ENCODE peak calls at places on chromosome 2, in seven cellular contexts. B, I, R, F, O, N and X are unnamed samples.

GRCh38 chr2:37211212-37211611 is 14.9 kb downstream of the CEBPZOS start:
- DNase-seq in B (no peak), I (no peak), R (no peak), F (no peak), N (no peak), O (no peak), X (no peak)

GRCh38 chr2:206274434-206275273 is at the start of gene ZDBF2:
- DNase-seq in I (peak), B (no peak), F (no peak), R (peak), O (peak), N (peak), X (no peak)

GRCh38 chr2:21289994-21290393 is 166.2 kb downstream of the TDRD15 start:
- DNase-seq in O (no peak), R (no peak), F (no peak), I (no peak), B (no peak), N (no peak), X (no peak)

GRCh38 chr2:3121601-3122000 is 256.0 kb downstream of the EIPR1 start:
- DNase-seq in N (no peak), I (no peak), B (no peak), O (no peak), R (no peak), F (no peak), X (no peak)

GRCh38 chr2:47531378-47532042 is 128.6 kb downstream of the MSH2 start:
- DNase-seq in F (no peak), B (no peak), O (no peak), R (no peak), N (no peak), I (no peak), X (no peak)

GRCh38 chr2:141348481-141348880 is 782.3 kb downstream of the LRP1B start:
- DNase-seq in B (no peak), I (no peak), O (no peak), R (peak), F (no peak), N (no peak), X (no peak)

GRCh38 chr2:238573065-238573778 is 146.5 kb downstream of the ASB1 start:
- DNase-seq in R (no peak), B (no peak), I (no peak), N (peak), O (no peak), F (no peak), X (peak)

GRCh38 chr2:16153754-16154035 is 213.3 kb downstream of the MYCN start:
- DNase-seq in B (no peak), F (no peak), R (no peak), I (no peak), O (no peak), N (no peak), X (no peak)

GRCh38 chr2:159064446-159065301 is 96.2 kb downstream of the TANC1 start:
- DNase-seq in I (no peak), R (peak), N (no peak), O (no peak), F (no peak), B (no peak), X (peak)

GRCh38 chr2:21667638-21668037 is 543.9 kb downstream of the TDRD15 start:
- DNase-seq in F (no peak), B (no peak), O (no peak), I (no peak), R (no peak), N (no peak), X (no peak)

GRCh38 chr2:99656938-99657337 is 167.1 kb upstream of the REV1 start:
- DNase-seq in B (no peak), O (no peak), R (peak), N (no peak), F (no peak), I (no peak), X (no peak)

GRCh38 chr2:133821107-133821760 is 253.0 kb upstream of the NCKAP5 start:
- DNase-seq in I (no peak), O (no peak), F (no peak), N (no peak), R (peak), B (no peak), X (no peak)

GRCh38 chr2:120262761-120263428 is 10.2 kb downstream of the RALB start:
- DNase-seq in N (no peak), R (no peak), F (no peak), B (no peak), O (no peak), I (no peak), X (no peak)

GRCh38 chr2:30332791-30333453 is 101.6 kb downstream of the LBH start:
- DNase-seq in N (no peak), B (no peak), I (no peak), F (no peak), O (no peak), R (no peak), X (no peak)

GRCh38 chr2:70403267-70404053 is 101.6 kb upstream of the FAM136A start:
- DNase-seq in I (no peak), R (no peak), F (no peak), O (peak), N (no peak), B (no peak), X (peak)

GRCh38 chr2:8103085-8103708 is 578.7 kb upstream of the ID2 start:
- DNase-seq in N (no peak), R (no peak), B (no peak), F (no peak), I (no peak), O (no peak), X (peak)

GRCh38 chr2:106638043-106638442 is 150.9 kb downstream of the CD8B2 start:
- DNase-seq in R (peak), F (no peak), N (no peak), B (no peak), O (no peak), I (no peak), X (no peak)

GRCh38 chr2:202411097-202411496 is 35.0 kb downstream of the BMPR2 start:
- DNase-seq in B (no peak), O (no peak), F (no peak), N (no peak), I (no peak), R (no peak), X (no peak)

GRCh38 chr2:164981217-164981990 is 26.1 kb upstream of the SLC38A11 start:
- DNase-seq in N (no peak), F (no peak), O (no peak), I (no peak), R (peak), B (no peak), X (no peak)

GRCh38 chr2:20666364-20667150 is at the start of gene GDF7:
- DNase-seq in O (peak), R (no peak), B (no peak), N (peak), I (peak), F (no peak), X (no peak)

GRCh38 chr2:177124371-177124770 is 88.2 kb upstream of the HNRNPA3 start:
- DNase-seq in B (no peak), N (no peak), R (no peak), O (no peak), I (no peak), F (no peak), X (no peak)

GRCh38 chr2:643334-643733 is 33.9 kb downstream of the TMEM18 start:
- DNase-seq in N (no peak), F (no peak), R (no peak), B (no peak), O (no peak), I (no peak), X (no peak)

GRCh38 chr2:164920430-164920829 is 34.9 kb downstream of the SLC38A11 start:
- DNase-seq in N (no peak), O (no peak), I (no peak), B (no peak), R (peak), F (no peak), X (no peak)

GRCh38 chr2:178834086-178834485 is 26.9 kb upstream of the TTN start:
- DNase-seq in I (no peak), F (no peak), N (no peak), R (no peak), O (no peak), B (no peak), X (no peak)

GRCh38 chr2:168157926-168158325 is 89.5 kb downstream of the STK39 start:
- DNase-seq in B (no peak), I (no peak), N (no peak), O (no peak), R (no peak), F (no peak), X (no peak)

GRCh38 chr2:66553370-66553769 is 118.4 kb downstream of the MEIS1 start:
- DNase-seq in F (peak), B (no peak), N (no peak), I (no peak), O (no peak), R (no peak), X (peak)

GRCh38 chr2:201248288-201248844 is 12.0 kb upstream of the CASP8 start:
- DNase-seq in B (no peak), N (no peak), F (no peak), I (no peak), O (no peak), R (no peak), X (no peak)

GRCh38 chr2:121897335-121897970 is 142.0 kb downstream of the TSN start:
- DNase-seq in O (no peak), I (no peak), B (no peak), F (no peak), N (no peak), R (no peak), X (peak)

GRCh38 chr2:62478093-62478580 is 27.9 kb downstream of the TMEM17 start:
- DNase-seq in B (no peak), I (no peak), O (peak), N (no peak), F (no peak), R (no peak), X (peak)

GRCh38 chr2:134739261-134739878 is 20.6 kb upstream of the TMEM163 start:
- DNase-seq in O (no peak), I (no peak), F (no peak), R (no peak), B (no peak), N (no peak), X (no peak)

GRCh38 chr2:156901373-156902031 is 356.0 kb upstream of the GALNT5 start:
- DNase-seq in I (no peak), O (no peak), R (peak), F (no peak), N (no peak), B (no peak), X (no peak)

GRCh38 chr2:207107551-207107950 is 58.2 kb downstream of the KLF7 start:
- DNase-seq in N (peak), F (no peak), O (no peak), B (no peak), I (peak), R (no peak), X (no peak)

GRCh38 chr2:238510911-238511613 is 84.3 kb downstream of the ASB1 start:
- DNase-seq in R (no peak), O (no peak), B (no peak), I (peak), F (no peak), N (peak), X (no peak)

GRCh38 chr2:156574112-156574511 is 137.9 kb downstream of the GPD2 start:
- DNase-seq in O (no peak), F (no peak), R (no peak), B (no peak), I (no peak), N (no peak), X (no peak)

GRCh38 chr2:149744845-149745244 is 157.3 kb upstream of the MMADHC start:
- DNase-seq in B (no peak), O (no peak), R (peak), I (no peak), N (no peak), F (no peak), X (no peak)

GRCh38 chr2:149745396-149745925 is 157.9 kb upstream of the MMADHC start:
- DNase-seq in O (no peak), F (no peak), R (no peak), B (no peak), N (no peak), I (no peak), X (no peak)

GRCh38 chr2:149740490-149740889 is 152.9 kb upstream of the MMADHC start:
- DNase-seq in O (no peak), R (no peak), I (no peak), B (no peak), F (no peak), N (no peak), X (no peak)

GRCh38 chr2:149741646-149742045 is 154.1 kb upstream of the MMADHC start:
- DNase-seq in I (no peak), B (no peak), O (no peak), F (no peak), N (no peak), R (peak), X (no peak)

DNA sequence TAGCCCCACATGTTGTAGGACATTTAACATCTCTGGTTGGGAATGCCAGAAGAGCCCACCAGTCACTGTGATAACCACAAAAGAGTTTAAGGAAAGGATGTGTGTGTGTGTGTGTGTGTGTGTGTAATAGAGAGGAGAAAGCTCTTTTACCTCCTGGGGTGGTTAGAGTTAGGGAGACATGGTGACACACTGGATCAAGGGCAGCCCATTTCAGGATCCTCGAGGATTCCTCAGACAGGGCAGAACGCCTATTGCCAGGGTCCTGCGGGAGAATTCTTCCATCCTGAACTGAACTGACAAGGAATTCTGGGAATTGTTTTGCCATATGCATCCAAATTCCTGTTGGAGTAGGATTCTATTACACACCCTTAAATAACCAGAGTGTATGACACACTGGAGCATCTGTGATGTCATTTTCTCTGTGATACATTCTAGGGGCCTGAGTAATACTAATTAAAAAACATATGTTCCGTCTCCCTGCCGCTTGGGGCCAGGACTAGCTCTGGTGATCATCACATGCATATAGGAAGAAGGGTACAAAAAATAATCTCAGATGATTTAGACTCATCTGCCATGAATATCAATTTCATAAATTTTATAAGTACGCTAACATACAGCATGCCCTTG is 156.4 kb upstream of the MMADHC start:
- DNase-seq in F (no peak), B (no peak), N (no peak), O (no peak), R (peak), I (no peak), X (no peak)
- TF ChIP-seq CTCF in F (no peak), B (no peak), N (no peak), O (no peak), R (no peak), I (no peak), X (no peak)

GRCh38 chr2:200252661-200253067 is 53.8 kb upstream of the SPATS2L start:
- DNase-seq in B (no peak), R (peak), F (no peak), N (no peak), O (no peak), I (no peak), X (no peak)

GRCh38 chr2:200242553-200242952 is 63.9 kb upstream of the SPATS2L start:
- DNase-seq in R (no peak), N (no peak), O (no peak), B (no peak), I (no peak), F (no peak), X (no peak)

GRCh38 chr2:200247494-200247893 is 59.0 kb upstream of the SPATS2L start:
- DNase-seq in R (peak), F (no peak), N (no peak), B (no peak), O (no peak), I (no peak), X (no peak)
- TF ChIP-seq CTCF in R (no peak), F (no peak), N (no peak), B (no peak), O (no peak), I (no peak), X (no peak)

GRCh38 chr2:77521931-77522470 is at the start of gene LRRTM4:
- DNase-seq in O (no peak), R (peak), F (no peak), N (no peak), B (no peak), I (no peak), X (no peak)
- TF ChIP-seq CTCF in O (no peak), R (no peak), F (no peak), N (no peak), B (no peak), I (no peak), X (no peak)

DNA sequence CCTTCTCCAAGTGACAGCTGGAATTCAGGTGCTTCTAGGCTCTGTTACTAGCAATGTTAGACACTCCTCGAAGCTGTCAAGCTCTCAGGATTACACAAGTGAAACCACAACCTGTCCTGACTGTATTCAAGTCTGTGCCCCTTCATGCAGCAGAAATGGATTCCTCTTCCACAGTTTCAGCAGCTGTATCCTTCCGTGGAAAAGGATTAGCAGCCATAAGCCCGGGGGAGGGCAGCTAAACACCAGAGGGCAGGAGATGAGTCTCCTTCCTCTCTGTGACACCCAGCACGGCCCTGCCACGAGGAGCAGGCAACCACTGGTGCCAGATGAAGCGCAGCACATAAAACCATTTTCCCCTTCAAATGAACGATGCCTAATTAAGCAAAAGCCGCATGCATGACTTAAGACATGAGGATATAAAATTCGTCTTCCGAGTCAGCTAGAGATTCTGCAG is 1.2 kb downstream of the ST3GAL5 start:
- DNase-seq in N (peak), B (no peak), I (peak), F (no peak), O (peak), R (peak), X (no peak)
- TF ChIP-seq CTCF in N (peak), B (no peak), I (peak), F (no peak), O (peak), R (peak), X (no peak)

GRCh38 chr2:88416016-88416663 is 36.4 kb downstream of the FOXI3 start:
- DNase-seq in O (no peak), B (no peak), F (no peak), I (no peak), N (no peak), R (no peak), X (no peak)
- TF ChIP-seq CTCF in O (no peak), B (no peak), F (no peak), I (no peak), N (no peak), R (no peak), X (no peak)

DNA sequence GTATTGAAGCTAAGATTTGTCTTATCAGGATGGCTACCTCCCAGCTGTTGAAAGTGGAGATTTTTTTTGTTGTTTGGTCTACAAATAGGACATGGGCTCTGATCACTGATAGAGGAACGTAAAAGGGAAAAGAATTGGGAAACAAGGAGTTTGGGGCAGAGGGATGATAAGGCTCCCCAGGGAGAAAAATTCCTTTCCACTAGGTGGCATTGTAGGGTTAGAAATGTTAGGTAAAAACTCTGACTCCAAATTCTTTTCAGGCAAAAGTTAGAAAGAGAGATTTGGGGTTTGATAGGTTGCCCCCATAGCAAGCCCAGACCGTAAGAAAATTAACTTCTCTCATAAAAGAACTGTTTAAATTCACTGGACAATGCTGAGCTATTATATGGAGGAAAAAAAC is 19.8 kb downstream of the CMPK2 start:
- DNase-seq in O (no peak), I (no peak), N (no peak), R (no peak), F (no peak), B (no peak), X (no peak)
- TF ChIP-seq CTCF in O (no peak), I (no peak), N (no peak), R (no peak), F (no peak), B (no peak), X (no peak)

GRCh38 chr2:89818873-89819272 is 1127.4 kb downstream of the RPIA start:
- DNase-seq in F (no peak), N (no peak), R (no peak), O (no peak), B (no peak), I (no peak), X (no peak)
- TF ChIP-seq CTCF in F (no peak), N (no peak), R (no peak), O (no peak), B (no peak), I (no peak), X (no peak)